ENCODE peak calls at places on chromosomes 12 and 14, in five cellular contexts. X is H9, O is IMR-90, I is H1, C is mesenchymal stem cell. L is an unnamed sample. For H3K27me3, the result is how much of the 10 kb centered on the place peaks cover.

GRCh38 chr14:51004352-51004800 is 60.1 kb upstream of the PYGL start:
- DNase-seq in X (no peak), O (no peak), I (no peak), C (no peak), L (no peak)

GRCh38 chr14:41549821-41550597 is 56.7 kb upstream of the LRFN5 start:
- DNase-seq in X (no peak), O (peak), I (no peak), C (peak), L (no peak)

GRCh38 chr12:122349078-122349477 is 73.4 kb downstream of the CLIP1 start:
- DNase-seq in X (no peak), O (no peak), I (no peak), C (no peak), L (no peak)

GRCh38 chr14:104521816-104522745 is 57.5 kb upstream of the C14orf180 start:
- DNase-seq in X (peak), O (no peak), I (no peak), C (no peak), L (no peak)

GRCh38 chr14:80798211-80798610 is 143.3 kb downstream of the CEP128 start:
- DNase-seq in X (no peak), O (no peak), I (no peak), C (no peak), L (no peak)

GRCh38 chr14:99215277-99215676 is 56.7 kb downstream of the BCL11B start:
- DNase-seq in X (no peak), O (no peak), I (no peak), C (no peak), L (no peak)

GRCh38 chr14:53888535-53889386 is 67.9 kb downstream of the BMP4 start:
- DNase-seq in X (no peak), O (no peak), I (no peak), C (no peak), L (no peak)

GRCh38 chr14:23009483-23009938 is 432 bp downstream of the C14orf93 start:
- DNase-seq in X (no peak), O (no peak), I (no peak), C (no peak), L (no peak)

GRCh38 chr14:34713681-34714319 is 593 bp downstream of the CFL2 start:
- DNase-seq in X (no peak), O (peak), I (no peak), C (peak), L (peak)

GRCh38 chr14:68935761-68936209 is 43.3 kb downstream of the ACTN1 start:
- DNase-seq in X (no peak), O (no peak), I (no peak), C (no peak), L (no peak)

GRCh38 chr12:59407799-59408198 is 188.0 kb upstream of the SLC16A7 start:
- DNase-seq in X (no peak), O (no peak), I (no peak), C (no peak), L (no peak)

GRCh38 chr12:118103601-118104382 is at the start of gene VSIG10:
- DNase-seq in X (peak), O (peak), I (peak), C (peak), L (peak)

GRCh38 chr12:54526800-54527630 is 22.4 kb upstream of the PDE1B start:
- DNase-seq in X (peak), O (peak), I (peak), C (peak), L (peak)

GRCh38 chr14:88866305-88866704 is 41.9 kb downstream of the TTC8 start:
- DNase-seq in X (no peak), O (peak), I (no peak), C (peak), L (peak)

GRCh38 chr14:58072288-58073071 is 79.5 kb downstream of the ARMH4 start:
- DNase-seq in X (peak), O (peak), I (peak), C (peak), L (peak)

GRCh38 chr12:87772401-87772800 is 256.8 kb downstream of the C12orf50 start:
- DNase-seq in X (no peak), O (no peak), I (no peak), C (no peak), L (no peak)

GRCh38 chr14:31405599-31406251 is 14.6 kb downstream of the HEATR5A start:
- DNase-seq in X (no peak), O (no peak), I (no peak), C (no peak), L (no peak)

GRCh38 chr12:61487728-61488127 is 772.5 kb upstream of the USP15 start:
- DNase-seq in X (no peak), O (no peak), I (no peak), C (no peak), L (no peak)

GRCh38 chr14:34688470-34689206 is 25.8 kb downstream of the CFL2 start:
- DNase-seq in X (no peak), O (no peak), I (no peak), C (no peak), L (no peak)

GRCh38 chr14:93160353-93160801 is 24.3 kb downstream of the MOAP1 start:
- DNase-seq in X (peak), O (no peak), I (no peak), C (no peak), L (no peak)

GRCh38 chr12:131025939-131026702 is 72.4 kb downstream of the ADGRD1 start:
- DNase-seq in X (no peak), O (no peak), I (no peak), C (no peak), L (no peak)

GRCh38 chr14:76463105-76463504 is 87.2 kb downstream of the ESRRB start:
- DNase-seq in X (no peak), O (no peak), I (no peak), C (no peak), L (no peak)

GRCh38 chr14:26709019-26709418 is 111.2 kb upstream of the NOVA1 start:
- DNase-seq in X (no peak), O (no peak), I (no peak), C (peak), L (no peak)

GRCh38 chr12:11941601-11942360 is 129.0 kb upstream of the BCL2L14 start:
- DNase-seq in X (no peak), O (peak), I (no peak), C (no peak), L (no peak)

GRCh38 chr12:47079894-47080724 is at the start of gene AMIGO2:
- DNase-seq in X (peak), O (peak), I (peak), C (peak), L (peak)

GRCh38 chr12:76375939-76376338 is 27.7 kb upstream of the BBS10 start:
- DNase-seq in X (no peak), O (peak), I (no peak), C (no peak), L (no peak)

GRCh38 chr12:132795847-132796246 is 32.8 kb downstream of the GOLGA3 start:
- DNase-seq in X (no peak), O (no peak), I (no peak), C (no peak), L (no peak)

GRCh38 chr14:105152794-105153241 is 15.8 kb downstream of the JAG2 start:
- DNase-seq in X (no peak), O (no peak), I (no peak), C (no peak), L (no peak)

GRCh38 chr14:23910081-23910875 is 43.3 kb upstream of the DHRS4 start:
- DNase-seq in X (peak), O (peak), I (peak), C (peak), L (peak)

GRCh38 chr12:112013601-112014402 is 576 bp downstream of the ERP29 start:
- DNase-seq in X (peak), O (peak), I (peak), C (peak), L (peak)

GRCh38 chr12:113065126-113066007 is 8.8 kb downstream of the DTX1 start:
- DNase-seq in X (peak), O (no peak), I (peak), C (peak), L (peak)

GRCh38 chr14:95700221-95700976 is 13.5 kb downstream of the TCL1A start:
- DNase-seq in X (no peak), O (no peak), I (no peak), C (no peak), L (no peak)
- H2BK15ac ChIP-seq in X (no peak), O (no peak), I (no peak), C (no peak), L (no peak)

GRCh38 chr12:114682101-114682919 is 1.7 kb downstream of the TBX3 start:
- DNase-seq in X (no peak), O (no peak), I (no peak), C (no peak), L (no peak)
- H3K27me3 ChIP-seq in X (half or more), O (under half), I (half or more), C (half or more), L (under half)

DNA sequence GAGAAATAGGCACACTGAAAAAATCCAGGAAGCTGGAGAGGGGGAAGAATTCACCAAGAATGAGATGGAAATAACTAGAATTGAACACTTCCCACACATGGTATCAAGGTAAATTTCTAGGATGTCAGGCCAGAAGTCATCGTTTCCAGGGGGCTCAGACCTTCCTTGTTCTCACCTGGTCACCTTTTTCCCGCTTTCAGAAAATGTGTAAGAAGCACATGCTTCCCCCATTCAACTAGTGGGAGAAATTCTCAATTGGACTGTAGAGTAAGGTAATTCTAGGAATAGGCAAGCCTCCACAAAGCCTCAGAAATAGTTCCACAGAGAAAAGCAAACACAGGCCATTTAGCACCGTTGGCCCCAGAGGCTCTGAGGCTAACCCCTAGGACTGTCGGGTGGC is 2.8 kb upstream of the PTMS start:
- DNase-seq in X (no peak), O (no peak), I (no peak), C (no peak), L (no peak)
- H2AFZ ChIP-seq in X (no peak), O (peak), I (no peak), C (no peak), L (peak)

DNA sequence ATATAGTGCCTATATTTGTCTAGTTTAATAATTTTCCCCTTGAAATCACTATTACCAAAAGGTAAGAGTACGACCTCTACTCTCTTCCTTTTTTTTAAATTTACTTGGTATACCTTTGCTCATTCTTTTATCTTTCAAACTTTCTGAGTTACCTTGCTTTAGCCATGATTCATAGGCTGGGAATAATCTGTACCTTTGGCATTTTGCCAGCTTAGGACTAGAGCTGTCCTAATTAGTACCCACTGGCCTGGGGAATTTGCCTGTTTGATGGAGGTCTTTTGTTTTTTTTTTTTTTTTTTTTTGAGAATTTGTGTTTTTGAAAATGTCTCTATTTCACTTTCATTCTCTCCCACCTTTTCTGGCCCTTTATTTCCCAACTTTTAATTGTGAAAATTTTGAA is 8.7 kb upstream of the SLC4A8 start:
- DNase-seq in X (no peak), O (no peak), I (no peak), C (no peak), L (no peak)
- H2BK15ac ChIP-seq in X (no peak), O (no peak), I (no peak), C (no peak), L (no peak)

GRCh38 chr12:56487448-56488040 is 417 bp downstream of the GLS2 start:
- DNase-seq in X (peak), O (no peak), I (peak), C (peak), L (no peak)
- H3K27me3 ChIP-seq in X (under half), O (under half), I (under half), C (under half), L (under half)

GRCh38 chr14:38090506-38090905 is 117.2 kb upstream of the SSTR1 start:
- DNase-seq in X (no peak), O (no peak), I (no peak), C (no peak), L (no peak)

DNA sequence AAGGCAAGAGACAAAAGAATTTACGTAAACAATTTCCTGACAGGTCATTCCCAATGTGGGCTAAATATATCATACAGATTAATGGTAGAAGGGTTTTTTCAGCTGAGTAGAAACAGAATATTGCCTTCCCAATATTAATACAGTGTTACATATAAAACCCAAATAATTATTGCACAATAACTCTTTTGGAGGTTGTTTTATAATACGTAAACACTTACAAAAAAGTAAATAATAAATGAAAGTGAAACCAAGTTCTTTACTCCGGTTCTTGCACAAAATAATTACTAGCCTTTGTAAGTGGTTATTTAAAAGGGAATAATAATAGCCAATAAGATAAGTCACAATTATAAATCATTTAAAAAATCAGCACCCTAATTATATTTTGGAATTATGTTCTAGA is 118.6 kb upstream of the SSTR1 start:
- DNase-seq in X (no peak), O (no peak), I (no peak), C (no peak), L (no peak)
- H2AFZ ChIP-seq in X (no peak), O (no peak), I (no peak), C (no peak), L (no peak)